ENCODE peak calls at places on chromosomes 13 and 19, in four cellular contexts. X, V, P and S are unnamed samples.

GRCh38 chr19:28495046-28495445 is 717.9 kb downstream of the UQCRFS1 start:
- DNase-seq in P (no peak), X (no peak), V (no peak), S (no peak)

GRCh38 chr13:44305216-44305615 is 68.4 kb upstream of the SERP2 start:
- DNase-seq in V (no peak), P (no peak), X (no peak), S (no peak)

GRCh38 chr13:81745391-81745790 is 1404.5 kb upstream of the SPRY2 start:
- DNase-seq in X (no peak), V (no peak), P (no peak), S (no peak)

GRCh38 chr19:32671883-32672282 is 3.1 kb downstream of the ANKRD27 start:
- DNase-seq in V (no peak), X (no peak), P (no peak), S (no peak)

GRCh38 chr19:19271828-19272599 is 1.1 kb downstream of the TM6SF2 start:
- DNase-seq in X (no peak), P (no peak), V (no peak), S (no peak)

GRCh38 chr19:58575183-58576041 is 2.3 kb upstream of the MZF1 start:
- DNase-seq in X (peak; percentile 76), P (peak; percentile 75), V (peak; percentile 95), S (peak; percentile 92)

GRCh38 chr13:102680842-102681725 is 13.8 kb downstream of the METTL21C start:
- DNase-seq in X (no peak), V (no peak), P (no peak), S (peak; percentile 37)

GRCh38 chr19:31351212-31352193 is 2.3 kb upstream of the TSHZ3 start:
- DNase-seq in P (no peak), X (peak; percentile 12), V (peak; percentile 79), S (peak; percentile 72)

GRCh38 chr13:26460652-26461051 is 96.8 kb upstream of the WASF3 start:
- DNase-seq in V (peak; percentile 91), P (no peak), X (no peak), S (no peak)

GRCh38 chr13:27446986-27447583 is 3.3 kb downstream of the MTIF3 start:
- DNase-seq in P (no peak), X (no peak), V (no peak), S (no peak)

GRCh38 chr13:100588350-100589177 is at the start of gene GGACT:
- DNase-seq in P (peak; percentile 77), V (peak; percentile 91), X (peak; percentile 90), S (peak; percentile 74)

GRCh38 chr19:17948967-17949930 is 16.4 kb downstream of the CCDC124 start:
- DNase-seq in V (no peak), X (peak; percentile 17), P (no peak), S (no peak)

GRCh38 chr19:1854542-1855039 is 6.3 kb upstream of the REXO1 start:
- DNase-seq in V (peak; percentile 77), X (no peak), P (no peak), S (no peak)

GRCh38 chr13:83325454-83325853 is 556.8 kb downstream of the SLITRK1 start:
- DNase-seq in P (no peak), V (no peak), X (no peak), S (no peak)

GRCh38 chr19:12969292-12969988 is at the start of gene DAND5:
- DNase-seq in X (no peak), V (no peak), P (no peak), S (no peak)

GRCh38 chr19:844300-844971 is 3.6 kb downstream of the PRTN3 start:
- DNase-seq in P (no peak), X (no peak), V (no peak), S (no peak)

GRCh38 chr19:13260883-13261653 is 110.9 kb downstream of the IER2 start:
- DNase-seq in X (no peak), P (no peak), V (no peak), S (peak; percentile 93)

GRCh38 chr13:39825886-39826285 is 170.4 kb downstream of the COG6 start:
- DNase-seq in P (no peak), X (no peak), V (no peak), S (no peak)